ENCODE peak calls at places on chromosome 4, in six cellular contexts. F, B, J, O, I and X are unnamed samples.

GRCh38 chr4:52028970-52029369 is 8.8 kb upstream of the LRRC66 start:
- DNase-seq in F (peak; percentile 59), B (no peak), J (peak; percentile 59), O (no peak), I (no peak), X (peak; percentile 29)

GRCh38 chr4:167100120-167100519 is 134.2 kb downstream of the SPOCK3 start:
- DNase-seq in F (peak; percentile 24), B (no peak), J (peak; percentile 73), O (no peak), I (no peak), X (no peak)

GRCh38 chr4:575281-576141 is 584 bp downstream of the TMEM271 start:
- DNase-seq in F (peak; percentile 65), B (no peak), J (peak; percentile 48), O (peak; percentile 39), I (peak; percentile 44), X (peak; percentile 2)

GRCh38 chr4:930827-931193 is 1.3 kb downstream of the GAK start:
- DNase-seq in F (no peak), B (no peak), J (no peak), O (no peak), I (no peak), X (no peak)

GRCh38 chr4:48831532-48832015 is 686 bp downstream of the OCIAD1 start:
- DNase-seq in F (no peak), B (no peak), J (no peak), O (no peak), I (no peak), X (no peak)

GRCh38 chr4:110624016-110624770 is 1.3 kb upstream of the PITX2 start:
- DNase-seq in F (no peak), B (no peak), J (no peak), O (no peak), I (no peak), X (no peak)

GRCh38 chr4:3858046-3858730 is 92.0 kb downstream of the ADRA2C start:
- DNase-seq in F (no peak), B (no peak), J (no peak), O (no peak), I (no peak), X (no peak)

GRCh38 chr4:157045507-157046127 is 30.3 kb upstream of the GLRB start:
- DNase-seq in F (peak; percentile 84), B (peak; percentile 6), J (peak; percentile 79), O (no peak), I (peak; percentile 53), X (peak; percentile 44)

GRCh38 chr4:25913056-25913850 is 767 bp upstream of the SMIM20 start:
- DNase-seq in F (no peak), B (peak; percentile 15), J (no peak), O (peak; percentile 38), I (peak; percentile 87), X (no peak)

GRCh38 chr4:91330555-91331137 is 973.1 kb upstream of the GRID2 start:
- DNase-seq in F (no peak), B (no peak), J (peak; percentile 2), O (no peak), I (no peak), X (no peak)

GRCh38 chr4:22417408-22417807 is 98.5 kb downstream of the ADGRA3 start:
- DNase-seq in F (no peak), B (no peak), J (no peak), O (no peak), I (no peak), X (no peak)

GRCh38 chr4:1792832-1793495 is at the start of gene FGFR3:
- DNase-seq in F (no peak), B (peak; percentile 98), J (no peak), O (no peak), I (peak; percentile 66), X (no peak)

GRCh38 chr4:147782087-147782781 is 50.3 kb downstream of the ARHGAP10 start:
- DNase-seq in F (peak; percentile 65), B (no peak), J (peak; percentile 21), O (no peak), I (no peak), X (no peak)

GRCh38 chr4:151987606-151988005 is 226.8 kb upstream of the GATB start:
- DNase-seq in F (no peak), B (no peak), J (peak; percentile 40), O (no peak), I (no peak), X (no peak)

GRCh38 chr4:526971-527460 is 28.0 kb downstream of the PIGG start:
- DNase-seq in F (no peak), B (no peak), J (no peak), O (no peak), I (no peak), X (no peak)

GRCh38 chr4:57074753-57075152 is 35.4 kb downstream of the IGFBP7 start:
- DNase-seq in F (peak; percentile 85), B (no peak), J (peak; percentile 95), O (no peak), I (no peak), X (peak; percentile 80)

GRCh38 chr4:26426892-26427291 is 63.4 kb downstream of the CCKAR start:
- DNase-seq in F (no peak), B (no peak), J (no peak), O (no peak), I (no peak), X (no peak)

GRCh38 chr4:155952546-155952945 is 1.1 kb downstream of the CTSO start:
- DNase-seq in F (peak; percentile 64), B (no peak), J (peak; percentile 66), O (no peak), I (no peak), X (no peak)

GRCh38 chr4:173415885-173416658 is 17.2 kb upstream of the SCRG1 start:
- DNase-seq in F (no peak), B (no peak), J (no peak), O (peak; percentile 40), I (no peak), X (no peak)

GRCh38 chr4:83109480-83110221 is 4.9 kb downstream of the PLAC8 start:
- DNase-seq in F (no peak), B (no peak), J (no peak), O (no peak), I (peak; percentile 72), X (no peak)

GRCh38 chr4:39924014-39924413 is 53.7 kb downstream of the PDS5A start:
- DNase-seq in F (no peak), B (no peak), J (no peak), O (no peak), I (no peak), X (no peak)

GRCh38 chr4:121711263-121712000 is 14.7 kb upstream of the ANXA5 start:
- DNase-seq in F (peak; percentile 96), B (peak; percentile 83), J (peak; percentile 95), O (peak; percentile 73), I (peak; percentile 68), X (peak; percentile 86)

GRCh38 chr4:121705521-121705920 is 8.7 kb upstream of the ANXA5 start:
- DNase-seq in F (no peak), B (no peak), J (no peak), O (no peak), I (no peak), X (no peak)

GRCh38 chr4:121706595-121707021 is 9.8 kb upstream of the ANXA5 start:
- DNase-seq in F (peak; percentile 88), B (no peak), J (peak; percentile 59), O (no peak), I (no peak), X (peak; percentile 77)

GRCh38 chr4:121709766-121710405 is 13.1 kb upstream of the ANXA5 start:
- DNase-seq in F (no peak), B (no peak), J (no peak), O (no peak), I (no peak), X (no peak)

DNA sequence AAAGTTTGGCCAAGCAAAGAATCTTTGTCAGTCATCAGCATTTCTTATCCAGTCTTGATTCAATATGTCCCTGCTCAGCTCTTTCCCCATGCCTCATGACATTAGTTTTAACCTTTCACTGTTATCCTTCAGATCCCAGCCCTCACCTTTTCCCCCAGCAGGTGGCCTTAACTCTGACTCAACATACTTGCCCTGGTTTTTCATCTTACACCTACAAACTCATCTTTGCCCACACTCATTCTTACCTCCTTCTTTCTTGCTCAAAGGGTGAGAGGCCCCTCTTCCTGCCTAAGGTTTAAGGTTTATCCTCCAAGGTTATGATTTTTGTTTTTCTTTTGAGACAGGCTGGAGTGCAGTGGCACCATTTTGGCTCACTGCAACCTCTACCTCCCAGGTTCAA is 10.6 kb upstream of the ANXA5 start:
- DNase-seq in F (no peak), B (no peak), J (no peak), O (no peak), I (no peak), X (no peak)
- H3K4me3 ChIP-seq in F (no peak overlapping the region), B (no peak overlapping the region), J (no peak overlapping the region), O (no peak overlapping the region), I (no peak overlapping the region), X (no peak overlapping the region)

GRCh38 chr4:84159767-84160166 is 339.3 kb downstream of the NKX6-1 start:
- DNase-seq in F (no peak), B (peak; percentile 11), J (no peak), O (no peak), I (peak; percentile 37), X (no peak)
- TF ChIP-seq CTCF in F (no peak), B (peak; percentile 32), J (peak; percentile 24), O (no peak), I (peak; percentile 43), X (peak; percentile 6)

GRCh38 chr4:85963231-85963630 is 396.6 kb downstream of the MAPK10 start:
- DNase-seq in F (peak; percentile 18), B (no peak), J (no peak), O (no peak), I (no peak), X (no peak)

GRCh38 chr4:85965529-85965928 is 394.3 kb downstream of the MAPK10 start:
- DNase-seq in F (no peak), B (no peak), J (no peak), O (no peak), I (no peak), X (no peak)

GRCh38 chr4:85966308-85966882 is 393.5 kb downstream of the MAPK10 start:
- DNase-seq in F (peak; percentile 39), B (no peak), J (peak; percentile 62), O (no peak), I (no peak), X (no peak)

GRCh38 chr4:85961887-85962286 is 398.0 kb downstream of the MAPK10 start:
- DNase-seq in F (no peak), B (no peak), J (no peak), O (no peak), I (no peak), X (no peak)

GRCh38 chr4:85964298-85964697 is 395.6 kb downstream of the MAPK10 start:
- DNase-seq in F (peak; percentile 6), B (no peak), J (no peak), O (no peak), I (no peak), X (no peak)
- H3K4me3 ChIP-seq in F (no peak overlapping the region), B (no peak overlapping the region), J (no peak overlapping the region), O (no peak overlapping the region), I (no peak overlapping the region), X (no peak overlapping the region)

GRCh38 chr4:113976937-113977855 is 2.3 kb downstream of the ARSJ start:
- DNase-seq in F (peak; percentile 56), B (no peak), J (peak; percentile 56), O (no peak), I (no peak), X (no peak)

GRCh38 chr4:113979973-113980615 is 647 bp upstream of the ARSJ start:
- DNase-seq in F (peak; percentile 67), B (no peak), J (peak; percentile 62), O (no peak), I (no peak), X (no peak)

GRCh38 chr4:113978561-113979156 is 788 bp downstream of the ARSJ start:
- DNase-seq in F (peak; percentile 45), B (no peak), J (peak; percentile 51), O (no peak), I (peak; percentile 30), X (no peak)

GRCh38 chr4:113978105-113978504 is 1.3 kb downstream of the ARSJ start:
- DNase-seq in F (peak; percentile 44), B (no peak), J (no peak), O (no peak), I (no peak), X (no peak)

GRCh38 chr4:113979157-113979972 is at the start of gene ARSJ:
- DNase-seq in F (peak; percentile 81), B (no peak), J (peak; percentile 90), O (peak; percentile 64), I (peak; percentile 52), X (peak; percentile 41)
- TF ChIP-seq CTCF in F (peak; percentile 20), B (no peak), J (peak; percentile 36), O (no peak), I (peak; percentile 10), X (peak; percentile 12)